ENCODE peak calls at places on chromosomes 16 and 17, in four cellular contexts. Q, I, S and X are unnamed samples.

GRCh38 chr17:56653877-56654276 is 60.4 kb downstream of the NOG start:
- DNase-seq in S (peak), Q (no peak), I (peak), X (no peak)

GRCh38 chr17:67435122-67435521 is 58.0 kb downstream of the PITPNC1 start:
- DNase-seq in S (no peak), I (no peak), Q (no peak), X (no peak)

GRCh38 chr17:62723842-62724241 is 84.3 kb downstream of the MARCHF10 start:
- DNase-seq in I (no peak), S (no peak), Q (no peak), X (no peak)

GRCh38 chr17:39225974-39226683 is 384 bp upstream of the STAC2 start:
- DNase-seq in S (peak), Q (peak), I (no peak), X (peak)

GRCh38 chr17:39668141-39668924 is at the start of gene PNMT:
- DNase-seq in Q (peak), S (peak), I (peak), X (no peak)

GRCh38 chr16:83960521-83961249 is 7.4 kb upstream of the NECAB2 start:
- DNase-seq in S (no peak), Q (no peak), I (no peak), X (peak)

GRCh38 chr17:79496422-79497005 is 114.3 kb downstream of the RBFOX3 start:
- DNase-seq in Q (no peak), S (no peak), I (no peak), X (no peak)

GRCh38 chr17:61442878-61443474 is 9.2 kb upstream of the TBX4 start:
- DNase-seq in S (no peak), I (no peak), Q (no peak), X (no peak)

GRCh38 chr17:68439656-68440290 is 17.5 kb downstream of the WIPI1 start:
- DNase-seq in I (peak), Q (no peak), S (no peak), X (no peak)

GRCh38 chr17:78315355-78316114 is 44.3 kb downstream of the SOCS3 start:
- DNase-seq in Q (peak), I (no peak), S (peak), X (no peak)

GRCh38 chr17:4648741-4649140 is 7.3 kb upstream of the ALOX15 start:
- DNase-seq in I (no peak), S (no peak), Q (no peak), X (no peak)

GRCh38 chr16:88673685-88674398 is 11.0 kb upstream of the MVD start:
- DNase-seq in S (no peak), I (no peak), Q (no peak), X (no peak)

GRCh38 chr17:29014716-29015115 is 8.9 kb upstream of the SEZ6 start:
- DNase-seq in I (no peak), S (no peak), Q (no peak), X (no peak)

GRCh38 chr17:79992657-79993389 is 42.8 kb downstream of the TBC1D16 start:
- DNase-seq in Q (no peak), I (no peak), S (no peak), X (no peak)

GRCh38 chr16:72985148-72985882 is 62.6 kb downstream of the ZFHX3 start:
- DNase-seq in I (no peak), S (no peak), Q (peak), X (no peak)

GRCh38 chr17:44360826-44361225 is 2.8 kb downstream of the FAM171A2 start:
- DNase-seq in S (no peak), Q (no peak), I (no peak), X (no peak)

GRCh38 chr17:58271532-58271931 is 9.2 kb downstream of the MPO start:
- DNase-seq in I (no peak), Q (no peak), S (no peak), X (no peak)

GRCh38 chr16:53207810-53208752 is 153.3 kb downstream of the CHD9 start:
- DNase-seq in I (no peak), S (no peak), Q (no peak), X (peak)

GRCh38 chr17:73196500-73196899 is 3.6 kb downstream of the COG1 start:
- DNase-seq in Q (peak), S (no peak), I (no peak), X (no peak)

GRCh38 chr16:69741951-69742904 is 12.5 kb downstream of the NOB1 start:
- DNase-seq in S (no peak), I (no peak), Q (peak), X (peak)

GRCh38 chr17:44905006-44906000 is 6.1 kb upstream of the EFTUD2 start:
- DNase-seq in S (no peak), Q (no peak), I (no peak), X (no peak)

GRCh38 chr16:31429314-31429713 is 1.2 kb upstream of the COX6A2 start:
- DNase-seq in I (no peak), Q (no peak), S (no peak), X (no peak)

GRCh38 chr17:80755650-80756405 is 211.2 kb downstream of the RPTOR start:
- DNase-seq in Q (no peak), S (no peak), I (no peak), X (no peak)